ENCODE peak calls at places on chromosomes 3 and 15, in six cellular contexts. V is SK-N-SH; L is SW 1271; A is SJSA1; E is activated CD8-positive, alpha-beta memory T cell treated with anti-CD3 and anti-CD28 coated beads, Interleukin-2, amount 50 U/mL, for 48 hours; Q is head of caudate nucleus. C is an unnamed sample.

GRCh38 chr3:39707314-39707909 is 102.0 kb upstream of the MYRIP start:
- DNase-seq in L (no peak), A (no peak), Q (no peak), V (peak), E (no peak), C (no peak)

GRCh38 chr15:41417418-41417811 is 520 bp downstream of the RTF1 start:
- DNase-seq in V (peak), L (no peak), E (no peak), Q (peak), A (peak), C (no peak)

GRCh38 chr3:3170998-3171397 is 8.5 kb downstream of the CRBN start:
- DNase-seq in L (no peak), E (no peak), V (peak), Q (no peak), A (no peak), C (no peak)

GRCh38 chr3:63724987-63725386 is 72.5 kb downstream of the SNTN start:
- DNase-seq in A (peak), Q (peak), E (no peak), L (no peak), V (peak), C (no peak)

GRCh38 chr3:192571197-192571791 is 156.0 kb downstream of the FGF12 start:
- DNase-seq in Q (peak), A (peak), V (peak), E (peak), L (no peak), C (no peak)

GRCh38 chr15:56772868-56773639 is 39.7 kb upstream of the ZNF280D start:
- DNase-seq in A (no peak), Q (no peak), V (no peak), E (no peak), L (no peak), C (no peak)

GRCh38 chr3:62662680-62663079 is 212.5 kb downstream of the CADPS start:
- DNase-seq in A (no peak), E (no peak), L (no peak), Q (no peak), V (peak), C (no peak)

GRCh38 chr3:72641684-72642083 is 206.6 kb downstream of the SHQ1 start:
- DNase-seq in L (no peak), A (no peak), V (no peak), E (no peak), Q (no peak), C (no peak)

GRCh38 chr3:14680716-14681115 is 5.8 kb downstream of the C3orf20 start:
- DNase-seq in E (no peak), L (no peak), V (no peak), A (no peak), Q (no peak), C (no peak)

GRCh38 chr15:98905981-98906711 is 101.4 kb downstream of the PGPEP1L start:
- DNase-seq in Q (no peak), E (no peak), L (no peak), V (no peak), A (no peak), C (no peak)

GRCh38 chr15:99102332-99103235 is 2.3 kb upstream of the SYNM start:
- DNase-seq in E (no peak), Q (no peak), V (peak), A (no peak), L (no peak), C (peak)

GRCh38 chr15:35691176-35691761 is 145.3 kb upstream of the DPH6 start:
- DNase-seq in L (no peak), E (no peak), Q (no peak), V (no peak), A (no peak), C (no peak)

GRCh38 chr3:175065492-175065891 is 206.4 kb downstream of the NAALADL2 start:
- DNase-seq in V (no peak), Q (no peak), L (no peak), A (no peak), E (no peak), C (no peak)

GRCh38 chr15:93520206-93520605 is 431.2 kb upstream of the RGMA start:
- DNase-seq in Q (no peak), L (no peak), V (no peak), E (no peak), A (no peak), C (no peak)

C was measured in type B pancreatic cell.